ENCODE peak calls at places on chromosomes 3 and 15, in eight cellular contexts. Y is nephron progenitor cell, O is uterus, M is lower leg skin, I is K562, S is Calu3, E is sigmoid colon, C is NB4. P is an unnamed sample.

GRCh38 chr3:72844436-72844999 is 3.7 kb downstream of the SHQ1 start:
- DNase-seq in Y (no peak), I (no peak), E (no peak), C (no peak), M (no peak), O (no peak), S (no peak), P (no peak)

GRCh38 chr3:121481116-121481895 is 64.5 kb downstream of the POLQ start:
- DNase-seq in S (no peak), I (no peak), C (no peak), E (no peak), M (no peak), Y (no peak), O (no peak), P (no peak)

GRCh38 chr3:16146015-16146730 is 28.3 kb upstream of the GALNT15 start:
- DNase-seq in E (no peak), Y (no peak), O (no peak), S (no peak), M (peak; percentile 54), C (no peak), I (no peak), P (no peak)

GRCh38 chr3:176814252-176814651 is 383.0 kb downstream of the TBL1XR1 start:
- DNase-seq in M (no peak), S (peak; percentile 75), O (no peak), C (peak; percentile 55), Y (peak; percentile 75), E (peak; percentile 71), I (peak; percentile 74), P (peak; percentile 83)

GRCh38 chr3:39473452-39474125 is 6.1 kb downstream of the MOBP start:
- DNase-seq in I (no peak), C (no peak), Y (no peak), M (no peak), S (no peak), E (no peak), O (no peak), P (no peak)

GRCh38 chr15:93030430-93031102 is 58.4 kb downstream of the RGMA start:
- DNase-seq in I (peak; percentile 77), M (peak; percentile 94), C (peak; percentile 70), E (peak; percentile 90), Y (peak; percentile 77), S (peak; percentile 78), O (peak; percentile 76), P (peak; percentile 74)

GRCh38 chr3:167406876-167407492 is 26.9 kb upstream of the ZBBX start:
- DNase-seq in S (peak; percentile 74), I (peak; percentile 11), Y (peak; percentile 38), C (peak; percentile 57), E (no peak), M (no peak), O (no peak), P (peak; percentile 56)

GRCh38 chr3:56775931-56776461 is 25.8 kb downstream of the ARHGEF3 start:
- DNase-seq in S (no peak), Y (no peak), I (no peak), C (no peak), E (no peak), M (peak; percentile 53), O (no peak), P (no peak)

GRCh38 chr3:155065537-155065936 is 14.6 kb upstream of the MME start:
- DNase-seq in M (no peak), S (no peak), I (peak; percentile 55), Y (no peak), E (no peak), O (no peak), C (no peak), P (no peak)

GRCh38 chr3:47057212-47057671 is 77.8 kb downstream of the NBEAL2 start:
- DNase-seq in Y (no peak), I (no peak), M (no peak), C (no peak), S (no peak), O (no peak), E (no peak), P (no peak)

GRCh38 chr3:101903426-101903825 is 54.1 kb downstream of the NFKBIZ start:
- DNase-seq in I (no peak), Y (no peak), S (no peak), E (no peak), O (no peak), M (no peak), C (no peak), P (no peak)

GRCh38 chr3:106333911-106334618 is 465.3 kb upstream of the CBLB start:
- DNase-seq in O (no peak), Y (no peak), E (no peak), C (no peak), I (no peak), S (peak; percentile 51), M (no peak), P (no peak)

GRCh38 chr3:115814778-115815380 is 191.6 kb downstream of the GAP43 start:
- DNase-seq in O (peak; percentile 72), Y (peak; percentile 84), C (peak; percentile 61), E (peak; percentile 83), S (peak; percentile 76), M (peak; percentile 95), I (peak; percentile 61), P (peak; percentile 79)

GRCh38 chr15:39997031-39997430 is 42.0 kb downstream of the SRP14 start:
- DNase-seq in E (no peak), C (no peak), Y (no peak), O (no peak), M (no peak), S (no peak), I (no peak), P (no peak)

GRCh38 chr3:108202834-108203233 is 19.4 kb downstream of the IFT57 start:
- DNase-seq in S (no peak), O (no peak), E (no peak), Y (no peak), M (no peak), C (peak; percentile 20), I (no peak), P (no peak)

GRCh38 chr3:177928156-177928555 is 608.1 kb upstream of the KCNMB2 start:
- DNase-seq in E (no peak), M (no peak), I (no peak), O (no peak), S (peak; percentile 21), Y (no peak), C (no peak), P (no peak)

GRCh38 chr15:99578809-99579208 is 13.0 kb downstream of the MEF2A start:
- DNase-seq in C (no peak), M (no peak), S (no peak), I (peak; percentile 45), E (no peak), O (no peak), Y (no peak), P (no peak)

GRCh38 chr3:165749241-165749640 is 88.0 kb downstream of the BCHE start:
- DNase-seq in Y (no peak), M (no peak), O (no peak), I (no peak), S (no peak), C (no peak), E (no peak), P (no peak)

GRCh38 chr3:61687206-61687605 is 125.8 kb downstream of the PTPRG start:
- DNase-seq in C (no peak), E (no peak), S (no peak), I (no peak), Y (no peak), O (no peak), M (no peak), P (no peak)

DNA sequence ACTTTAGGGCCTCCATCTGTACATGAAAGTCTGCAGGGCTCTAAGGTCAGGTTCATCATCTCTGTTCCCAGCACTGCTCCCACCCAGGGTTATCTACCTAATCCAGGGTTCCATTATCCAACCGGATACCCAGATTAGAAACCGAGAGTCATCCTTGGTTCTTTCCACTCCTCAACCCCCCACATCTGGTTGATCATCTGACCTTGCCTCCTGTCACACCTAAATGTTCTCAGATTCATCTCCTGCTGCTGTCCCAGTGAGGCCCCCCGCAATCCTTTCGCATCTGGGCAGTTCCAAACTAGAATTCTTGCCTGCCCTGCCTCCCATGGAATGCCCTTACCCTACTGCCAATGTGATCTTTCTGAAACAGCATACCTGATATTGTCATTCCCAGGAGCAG is 136.5 kb downstream of the PDE8A start:
- DNase-seq in C (no peak), S (no peak), Y (no peak), M (no peak), I (peak; percentile 85), O (no peak), E (no peak), P (no peak)
- TF ChIP-seq CTCF in C (no peak), S (no peak), Y (no peak), M (no peak), I (no peak), O (no peak), E (no peak), P (no peak)

GRCh38 chr3:82494977-82495489 is 733.6 kb upstream of the GBE1 start:
- DNase-seq in S (no peak), C (no peak), Y (no peak), E (no peak), O (no peak), I (no peak), M (no peak), P (no peak)
- TF ChIP-seq CTCF in S (no peak), C (no peak), Y (no peak), E (no peak), O (no peak), I (no peak), M (no peak), P (no peak)

GRCh38 chr15:69225355-69226027 is 65.1 kb downstream of the GLCE start:
- DNase-seq in S (no peak), O (no peak), I (peak; percentile 7), E (no peak), M (no peak), Y (no peak), C (peak; percentile 31), P (no peak)

GRCh38 chr15:69222002-69222474 is 61.6 kb downstream of the GLCE start:
- DNase-seq in I (no peak), E (no peak), S (no peak), M (no peak), O (no peak), Y (no peak), C (no peak), P (no peak)

GRCh38 chr15:69224383-69224782 is 63.9 kb downstream of the GLCE start:
- DNase-seq in E (no peak), I (no peak), O (no peak), C (no peak), Y (no peak), M (no peak), S (peak; percentile 26), P (no peak)

GRCh38 chr15:69223083-69223813 is 62.8 kb downstream of the GLCE start:
- DNase-seq in E (no peak), C (no peak), I (no peak), M (no peak), Y (no peak), S (no peak), O (no peak), P (no peak)

GRCh38 chr15:69226028-69226355 is 65.6 kb downstream of the GLCE start:
- DNase-seq in C (no peak), S (no peak), Y (no peak), E (no peak), M (no peak), I (no peak), O (no peak), P (no peak)
- TF ChIP-seq CTCF in C (no peak), S (no peak), Y (no peak), E (no peak), M (no peak), I (no peak), O (no peak), P (no peak)

DNA sequence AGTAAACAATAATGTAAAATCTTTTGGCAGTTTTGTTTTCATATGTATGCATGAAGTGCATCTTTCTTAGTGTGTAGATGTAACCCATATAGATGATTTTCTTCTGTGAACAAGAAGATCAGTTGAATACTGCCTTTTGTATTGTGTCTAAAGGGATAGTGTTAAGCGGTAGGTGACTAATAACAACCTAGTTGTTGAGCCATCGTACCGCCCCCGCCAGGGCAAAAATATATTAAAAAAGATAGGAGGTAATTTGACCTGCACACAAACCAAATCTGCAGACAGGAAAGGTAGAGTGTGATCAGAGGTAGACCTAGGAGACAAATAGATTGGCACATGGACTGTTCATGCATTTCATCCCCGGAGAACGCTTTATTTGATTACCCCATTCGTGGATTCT is 3.3 kb upstream of the GMNC start:
- DNase-seq in O (no peak), M (no peak), C (no peak), I (no peak), S (peak; percentile 76), E (no peak), Y (no peak), P (no peak)
- TF ChIP-seq CTCF in O (no peak), M (no peak), C (no peak), I (no peak), S (no peak), E (no peak), Y (no peak), P (peak; percentile 34)

P was measured in endothelial cell.